ENCODE peak calls at places on chromosomes 4 and X, in eight cellular contexts. U is AG04450, C is pancreas, F is OCI-LY7, A is AG10803, G is hepatocyte, T is fibroblast of the aortic adventitia, X is lower lobe of right lung. J is an unnamed sample.
A peak's percentile ranks its signal among the peaks of the same experiment; 100 is the strongest.

GRCh38 chr4:95450294-95450693 is 98.5 kb downstream of the UNC5C start:
- DNase-seq in U (no peak), C (no peak), F (no peak), A (no peak), G (no peak), T (no peak), X (no peak), J (no peak)

GRCh38 chrX:15114865-15115566 is 154.9 kb downstream of the ASB9 start:
- DNase-seq in U (no peak), C (no peak), F (no peak), A (no peak), G (no peak), T (no peak), X (no peak), J (no peak)

GRCh38 chr4:11765849-11766453 is 337.3 kb upstream of the HS3ST1 start:
- DNase-seq in U (no peak), C (no peak), F (peak; percentile 22), A (no peak), G (peak; percentile 66), T (peak; percentile 69), X (no peak), J (peak; percentile 58)

GRCh38 chr4:102554482-102554881 is 53.3 kb downstream of the NFKB1 start:
- DNase-seq in U (peak; percentile 51), C (no peak), F (no peak), A (peak; percentile 65), G (no peak), T (peak; percentile 39), X (no peak), J (peak; percentile 51)

GRCh38 chrX:107272431-107272921 is 66.1 kb downstream of the DNAAF6 start:
- DNase-seq in U (no peak), C (no peak), F (no peak), A (no peak), G (peak; percentile 14), T (no peak), X (no peak), J (peak; percentile 0)

GRCh38 chrX:48507246-48507645 is 1.5 kb upstream of the PORCN start:
- DNase-seq in U (no peak), C (no peak), F (no peak), A (no peak), G (no peak), T (no peak), X (no peak), J (no peak)

GRCh38 chr4:171676555-171677215 is 136.5 kb upstream of the GALNTL6 start:
- DNase-seq in U (no peak), C (no peak), F (peak; percentile 85), A (no peak), G (no peak), T (no peak), X (no peak), J (no peak)

GRCh38 chr4:26083987-26084386 is 170.0 kb downstream of the SMIM20 start:
- DNase-seq in U (peak; percentile 87), C (no peak), F (no peak), A (peak; percentile 86), G (peak; percentile 71), T (peak; percentile 87), X (no peak), J (peak; percentile 32)

GRCh38 chr4:187541666-187542065 is 453.9 kb upstream of the ZFP42 start:
- DNase-seq in U (no peak), C (no peak), F (no peak), A (peak; percentile 73), G (no peak), T (no peak), X (no peak), J (peak; percentile 10)

GRCh38 chr4:72887152-72887551 is 182.4 kb downstream of the COX18 start:
- DNase-seq in U (no peak), C (no peak), F (no peak), A (peak; percentile 43), G (no peak), T (no peak), X (no peak), J (no peak)

GRCh38 chr4:72888331-72888730 is 181.2 kb downstream of the COX18 start:
- DNase-seq in U (no peak), C (no peak), F (no peak), A (peak; percentile 8), G (no peak), T (no peak), X (no peak), J (no peak)

DNA sequence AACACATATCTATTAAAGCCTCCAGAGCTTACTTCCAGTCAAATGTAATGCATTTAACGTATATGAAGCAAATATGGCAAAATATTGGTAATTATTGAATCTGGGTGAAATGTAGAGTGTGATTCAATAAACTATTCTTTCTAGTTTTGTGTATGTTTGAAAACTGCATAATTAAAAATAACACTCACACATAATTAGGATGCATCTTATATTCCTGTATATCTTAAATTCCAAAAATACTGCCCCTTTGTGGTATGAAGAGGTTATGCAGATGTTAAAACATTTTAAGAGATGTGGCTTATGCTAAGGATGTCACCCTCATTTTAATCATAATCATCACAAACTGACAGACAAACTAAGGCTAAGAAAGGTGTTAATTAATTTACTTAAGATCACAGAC is 182.9 kb downstream of the COX18 start:
- DNase-seq in U (no peak), C (no peak), F (peak; percentile 1), A (no peak), G (no peak), T (no peak), X (no peak), J (peak; percentile 43)
- TF ChIP-seq CTCF in U (peak; percentile 42), C (no peak), F (peak; percentile 73), A (peak; percentile 44), G (peak; percentile 32), T (peak; percentile 41), X (peak; percentile 15), J (peak; percentile 40)

GRCh38 chr4:2040391-2041233 is 18.5 kb upstream of the NAT8L start:
- DNase-seq in U (no peak), C (no peak), F (no peak), A (no peak), G (no peak), T (no peak), X (no peak), J (no peak)
- H3K4me3 ChIP-seq in U (no peak overlapping the region), C (peak overlapping the region; percentile 68), F (no peak overlapping the region), A (no peak overlapping the region), G (peak overlapping the region; percentile 99), T (peak overlapping the region; percentile 79), X (peak overlapping the region; percentile 66), J (peak overlapping the region; percentile 78)

GRCh38 chr4:139018971-139019758 is 3.6 kb downstream of the NOCT start:
- DNase-seq in U (peak; percentile 58), C (no peak), F (no peak), A (peak; percentile 92), G (no peak), T (peak; percentile 42), X (no peak), J (peak; percentile 44)
- TF ChIP-seq CTCF in U (no peak), C (no peak), F (peak; percentile 45), A (no peak), G (no peak), T (no peak), X (no peak), J (no peak)

GRCh38 chr4:139607302-139608060 is 51.5 kb upstream of the SETD7 start:
- DNase-seq in U (no peak), C (no peak), F (no peak), A (no peak), G (no peak), T (peak; percentile 27), X (no peak), J (no peak)

GRCh38 chr4:139605516-139605915 is 49.5 kb upstream of the SETD7 start:
- DNase-seq in U (no peak), C (no peak), F (no peak), A (no peak), G (no peak), T (no peak), X (no peak), J (no peak)

GRCh38 chr4:139609647-139610046 is 53.6 kb upstream of the SETD7 start:
- DNase-seq in U (no peak), C (no peak), F (no peak), A (peak; percentile 24), G (no peak), T (peak; percentile 70), X (no peak), J (peak; percentile 31)

GRCh38 chr4:139603576-139604387 is 47.8 kb upstream of the SETD7 start:
- DNase-seq in U (no peak), C (peak; percentile 26), F (peak; percentile 64), A (peak; percentile 67), G (peak; percentile 80), T (peak; percentile 73), X (no peak), J (peak; percentile 82)

GRCh38 chr4:139606600-139607301 is 50.7 kb upstream of the SETD7 start:
- DNase-seq in U (no peak), C (no peak), F (no peak), A (peak; percentile 51), G (no peak), T (peak; percentile 74), X (no peak), J (peak; percentile 56)
- H3K4me3 ChIP-seq in U (no peak overlapping the region), C (no peak overlapping the region), F (no peak overlapping the region), A (no peak overlapping the region), G (no peak overlapping the region), T (no peak overlapping the region), X (peak overlapping the region; percentile 29), J (no peak overlapping the region)

GRCh38 chr4:125244848-125245450 is 69.8 kb upstream of the FAT4 start:
- DNase-seq in U (no peak), C (no peak), F (no peak), A (peak; percentile 30), G (peak; percentile 15), T (peak; percentile 67), X (no peak), J (peak; percentile 72)
- TF ChIP-seq CTCF in U (peak; percentile 43), C (peak; percentile 32), F (peak; percentile 52), A (peak; percentile 57), G (peak; percentile 63), T (peak; percentile 39), X (peak; percentile 36), J (peak; percentile 22)

DNA sequence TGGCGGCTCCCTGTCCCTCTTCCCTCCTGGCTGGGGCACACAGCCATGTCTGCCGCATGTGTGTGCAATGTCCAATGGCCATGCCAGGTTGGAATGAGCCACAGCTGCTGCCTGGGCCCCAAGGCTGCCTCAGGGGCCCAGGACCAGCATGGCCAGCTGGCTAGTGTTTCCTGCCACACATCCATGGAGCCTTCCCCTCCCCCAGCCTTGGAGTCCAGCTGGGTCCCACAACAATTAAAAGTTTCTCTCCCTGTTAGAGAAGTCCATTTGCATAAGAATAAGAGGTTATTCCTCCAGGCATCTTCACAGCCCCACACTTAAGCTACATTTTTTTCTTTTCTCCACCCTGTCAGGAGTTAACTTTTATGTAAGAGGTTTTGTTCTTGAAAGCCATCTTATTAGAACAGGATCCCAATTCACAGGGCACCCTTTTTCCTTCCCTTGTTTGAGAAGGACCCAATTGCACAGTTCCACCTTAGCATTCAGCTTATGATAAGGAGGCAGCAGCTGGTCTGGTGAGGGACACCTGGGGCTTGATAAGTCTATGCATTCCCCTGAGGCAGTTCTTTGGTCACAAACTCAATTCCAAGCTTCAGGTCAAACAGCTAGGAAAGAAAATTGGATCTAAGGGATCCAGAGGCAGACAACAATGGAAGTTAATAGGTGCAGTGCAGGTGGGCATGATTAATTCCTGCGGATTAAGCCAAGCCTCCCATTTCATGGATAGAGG is 963.3 kb upstream of the GRIA3 start:
- DNase-seq in U (no peak), C (no peak), F (no peak), A (no peak), G (no peak), T (no peak), X (no peak), J (no peak)
- H3K4me3 ChIP-seq in U (no peak overlapping the region), C (no peak overlapping the region), F (no peak overlapping the region), A (no peak overlapping the region), G (no peak overlapping the region), T (no peak overlapping the region), X (no peak overlapping the region), J (no peak overlapping the region)

GRCh38 chr4:16582526-16582925 is 315.9 kb downstream of the LDB2 start:
- DNase-seq in U (no peak), C (no peak), F (no peak), A (no peak), G (no peak), T (no peak), X (no peak), J (no peak)
- TF ChIP-seq CTCF in U (peak; percentile 20), C (no peak), F (peak; percentile 38), A (no peak), G (no peak), T (no peak), X (no peak), J (peak; percentile 11)